ENCODE peak calls at places on chromosomes 13 and 19, in eight cellular contexts. X is spleen, K is body of pancreas, P is uterus, V is testis, B is breast epithelium, N is ovary, Q is heart left ventricle. S is an unnamed sample.

GRCh38 chr13:113724780-113725315 is 34.2 kb upstream of the TMEM255B start:
- DNase-seq in X (peak), K (peak), P (peak), V (peak), B (peak), N (peak), Q (peak), S (peak)

GRCh38 chr13:102726430-102726829 is 31.6 kb upstream of the METTL21C start:
- DNase-seq in X (no peak), K (no peak), P (no peak), V (no peak), B (no peak), N (no peak), Q (no peak), S (no peak)

GRCh38 chr13:97226788-97227627 is 4.9 kb downstream of the MBNL2 start:
- DNase-seq in X (no peak), K (peak), P (no peak), V (peak), B (no peak), N (peak), Q (no peak), S (no peak)

GRCh38 chr13:50215389-50215788 is 200.1 kb downstream of the KCNRG start:
- DNase-seq in X (no peak), K (no peak), P (no peak), V (no peak), B (no peak), N (no peak), Q (no peak), S (no peak)

GRCh38 chr13:111482126-111482525 is 161.7 kb downstream of the TEX29 start:
- DNase-seq in X (no peak), K (no peak), P (no peak), V (peak), B (no peak), N (no peak), Q (no peak), S (no peak)

GRCh38 chr13:34667356-34668218 is 274.5 kb upstream of the NBEA start:
- DNase-seq in X (no peak), K (no peak), P (peak), V (peak), B (no peak), N (no peak), Q (no peak), S (no peak)

GRCh38 chr13:60094385-60095088 is 69.2 kb downstream of the DIAPH3 start:
- DNase-seq in X (no peak), K (no peak), P (no peak), V (no peak), B (no peak), N (no peak), Q (no peak), S (no peak)

GRCh38 chr19:17949956-17950309 is 17.0 kb upstream of the KCNN1 start:
- DNase-seq in X (peak), K (no peak), P (no peak), V (no peak), B (no peak), N (no peak), Q (no peak), S (peak)

GRCh38 chr19:39850892-39851291 is 4.7 kb upstream of the FBL start:
- DNase-seq in X (no peak), K (no peak), P (no peak), V (no peak), B (no peak), N (no peak), Q (no peak), S (no peak)

GRCh38 chr13:52600666-52601065 is 41.6 kb upstream of the HNRNPA1L2 start:
- DNase-seq in X (no peak), K (no peak), P (no peak), V (no peak), B (no peak), N (no peak), Q (no peak), S (no peak)

GRCh38 chr13:113184568-113185440 is 23.7 kb downstream of the PCID2 start:
- DNase-seq in X (no peak), K (no peak), P (no peak), V (no peak), B (no peak), N (no peak), Q (no peak), S (no peak)

GRCh38 chr19:38718747-38719543 is 25.3 kb downstream of the CAPN12 start:
- DNase-seq in X (no peak), K (peak), P (peak), V (no peak), B (no peak), N (no peak), Q (peak), S (no peak)

GRCh38 chr13:79075703-79076102 is 330.4 kb downstream of the RBM26 start:
- DNase-seq in X (no peak), K (no peak), P (no peak), V (no peak), B (no peak), N (no peak), Q (no peak), S (no peak)

GRCh38 chr19:39032164-39032918 is at the start of gene FBXO27:
- DNase-seq in X (no peak), K (peak), P (no peak), V (peak), B (peak), N (peak), Q (peak), S (no peak)

GRCh38 chr19:13401388-13401787 is 104.9 kb downstream of the CACNA1A start:
- DNase-seq in X (no peak), K (no peak), P (no peak), V (no peak), B (no peak), N (no peak), Q (no peak), S (peak)

GRCh38 chr13:37427843-37428494 is 170.6 kb downstream of the POSTN start:
- DNase-seq in X (no peak), K (no peak), P (no peak), V (no peak), B (no peak), N (no peak), Q (no peak), S (no peak)

GRCh38 chr19:54432144-54432738 is 16.8 kb upstream of the LENG8 start:
- DNase-seq in X (no peak), K (no peak), P (no peak), V (no peak), B (peak), N (no peak), Q (no peak), S (no peak)

GRCh38 chr19:48539503-48540096 is 12.4 kb upstream of the SULT2B1 start:
- DNase-seq in X (no peak), K (peak), P (no peak), V (no peak), B (no peak), N (no peak), Q (peak), S (no peak)

GRCh38 chr13:49265822-49266221 is 18.1 kb downstream of the CDADC1 start:
- DNase-seq in X (no peak), K (no peak), P (no peak), V (no peak), B (no peak), N (no peak), Q (no peak), S (no peak)

GRCh38 chr13:40981361-40981760 is 37.8 kb downstream of the ELF1 start:
- DNase-seq in X (no peak), K (no peak), P (no peak), V (no peak), B (no peak), N (no peak), Q (no peak), S (no peak)

GRCh38 chr13:99432637-99433542 is 68.4 kb upstream of the TM9SF2 start:
- DNase-seq in X (peak), K (peak), P (no peak), V (peak), B (peak), N (no peak), Q (peak), S (peak)

GRCh38 chr13:96273196-96273595 is 183.3 kb downstream of the HS6ST3 start:
- DNase-seq in X (no peak), K (no peak), P (no peak), V (no peak), B (no peak), N (no peak), Q (no peak), S (no peak)

GRCh38 chr19:7968008-7968795 is 24.7 kb upstream of the TIMM44 start:
- DNase-seq in X (no peak), K (no peak), P (no peak), V (no peak), B (no peak), N (no peak), Q (no peak), S (no peak)
- TF ChIP-seq POLR2A in X (no peak), K (no peak), P (no peak), V (no peak), B (no peak), N (no peak), Q (no peak), S (no peak)

GRCh38 chr19:50206191-50206590 is 2.8 kb downstream of the MYH14 start:
- DNase-seq in X (no peak), K (no peak), P (no peak), V (no peak), B (no peak), N (no peak), Q (no peak), S (no peak)

GRCh38 chr19:50207730-50208129 is 4.3 kb downstream of the MYH14 start:
- DNase-seq in X (no peak), K (no peak), P (no peak), V (no peak), B (no peak), N (no peak), Q (no peak), S (no peak)

GRCh38 chr19:50204081-50204428 is 633 bp downstream of the MYH14 start:
- DNase-seq in X (no peak), K (no peak), P (no peak), V (no peak), B (no peak), N (no peak), Q (no peak), S (no peak)

GRCh38 chr19:50204811-50205675 is 1.6 kb downstream of the MYH14 start:
- DNase-seq in X (no peak), K (peak), P (no peak), V (peak), B (peak), N (peak), Q (peak), S (no peak)

GRCh38 chr19:50205681-50206138 is 2.3 kb downstream of the MYH14 start:
- DNase-seq in X (no peak), K (peak), P (no peak), V (no peak), B (peak), N (no peak), Q (no peak), S (no peak)
- TF ChIP-seq POLR2A in X (no peak), K (peak), P (no peak), V (no peak), B (no peak), N (no peak), Q (no peak), S (no peak)

GRCh38 chr19:5609881-5610280 is 12.7 kb downstream of the SAFB2 start:
- DNase-seq in X (no peak), K (no peak), P (no peak), V (no peak), B (no peak), N (no peak), Q (no peak), S (no peak)
- TF ChIP-seq POLR2A in X (no peak), K (no peak), P (no peak), V (no peak), B (no peak), N (no peak), Q (no peak), S (no peak)

DNA sequence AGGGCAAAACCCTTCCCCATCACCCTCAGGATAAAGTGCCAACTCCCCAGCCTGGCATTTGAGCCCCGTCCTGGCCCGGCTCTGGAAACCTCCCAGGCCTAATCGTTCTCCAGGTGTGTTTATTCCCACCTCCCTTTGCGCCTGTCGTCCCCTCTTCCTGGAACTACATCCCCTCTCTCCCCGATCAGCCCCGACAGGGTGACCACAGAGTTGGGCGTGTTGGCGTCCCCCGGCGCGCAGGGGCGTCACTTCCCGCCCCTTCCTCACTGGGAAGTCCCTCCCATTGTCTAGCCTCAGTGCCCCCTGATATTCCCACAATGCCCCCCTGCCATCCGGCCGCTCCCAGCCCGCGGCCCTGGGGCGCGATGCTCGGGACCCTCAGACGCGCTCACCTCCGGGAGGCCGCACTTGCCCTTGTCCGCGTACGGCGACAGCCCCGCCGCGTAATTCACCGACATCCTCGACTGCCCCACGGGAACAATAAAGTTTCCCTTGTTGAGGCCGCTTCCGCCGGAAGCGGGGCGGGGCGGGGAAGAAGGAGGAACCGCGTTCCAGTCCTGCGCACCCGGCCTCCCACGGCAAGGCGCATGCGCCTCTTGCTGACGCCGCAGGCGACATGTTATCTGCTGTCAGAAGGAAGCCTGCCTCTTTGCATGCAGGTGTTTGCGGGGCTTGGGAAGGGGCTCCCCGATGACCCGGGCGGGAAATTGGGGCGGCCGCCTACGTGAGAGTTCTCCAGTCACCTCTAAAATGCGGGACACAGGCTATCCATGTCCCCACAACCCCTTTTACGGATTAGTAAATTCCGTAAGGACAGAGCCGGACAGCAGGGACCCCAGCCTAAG is at the start of the genes ANKRD24 and SIRT6:
- DNase-seq in X (peak), K (peak), P (peak), V (peak), B (peak), N (peak), Q (peak), S (peak)
- TF ChIP-seq POLR2A in X (peak), K (peak), P (peak), V (peak), B (no peak), N (no peak), Q (no peak), S (peak)

GRCh38 chr13:110343241-110343865 is 36.3 kb downstream of the COL4A2 start:
- DNase-seq in X (no peak), K (no peak), P (no peak), V (no peak), B (peak), N (no peak), Q (peak), S (no peak)

GRCh38 chr13:110345701-110346100 is 38.6 kb downstream of the COL4A2 start:
- DNase-seq in X (no peak), K (no peak), P (peak), V (no peak), B (no peak), N (no peak), Q (no peak), S (no peak)

GRCh38 chr13:110342474-110342873 is 35.4 kb downstream of the COL4A2 start:
- DNase-seq in X (no peak), K (no peak), P (peak), V (no peak), B (no peak), N (no peak), Q (peak), S (no peak)

GRCh38 chr13:110345266-110345665 is 38.2 kb downstream of the COL4A2 start:
- DNase-seq in X (no peak), K (no peak), P (peak), V (no peak), B (no peak), N (no peak), Q (no peak), S (no peak)

DNA sequence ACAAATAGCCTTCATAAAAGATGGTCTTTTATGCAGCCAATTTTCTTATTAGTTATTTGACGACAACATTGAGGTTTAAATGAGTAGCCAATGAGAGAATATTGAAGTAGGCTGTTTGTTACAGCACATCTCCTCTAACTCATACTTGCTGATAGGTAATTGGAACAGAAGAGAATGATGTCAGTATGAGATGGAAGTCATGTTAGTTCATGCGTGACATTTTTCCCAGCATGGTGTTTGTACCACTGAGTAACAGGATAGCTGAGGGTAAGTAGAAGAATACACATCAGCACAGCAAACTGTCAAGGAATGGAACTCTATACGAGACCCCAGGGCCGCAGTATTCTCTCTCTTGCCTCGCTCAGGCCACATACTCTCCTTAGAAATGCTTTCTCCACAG is 37.2 kb downstream of the COL4A2 start:
- DNase-seq in X (no peak), K (no peak), P (peak), V (no peak), B (no peak), N (no peak), Q (no peak), S (no peak)
- TF ChIP-seq POLR2A in X (no peak), K (no peak), P (no peak), V (no peak), B (no peak), N (no peak), Q (no peak), S (no peak)

GRCh38 chr19:45739498-45740439 is 6.5 kb downstream of the MEIOSIN start:
- DNase-seq in X (no peak), K (no peak), P (no peak), V (no peak), B (no peak), N (no peak), Q (no peak), S (no peak)
- TF ChIP-seq POLR2A in X (no peak), K (no peak), P (no peak), V (no peak), B (no peak), N (no peak), Q (no peak), S (no peak)

GRCh38 chr19:47225746-47226425 is 5.1 kb downstream of the BBC3 start:
- DNase-seq in X (peak), K (peak), P (peak), V (peak), B (peak), N (peak), Q (peak), S (no peak)
- TF ChIP-seq POLR2A in X (peak), K (peak), P (peak), V (peak), B (peak), N (peak), Q (peak), S (peak)

GRCh38 chr19:2079865-2080301 is 16.2 kb downstream of the MOB3A start:
- DNase-seq in X (no peak), K (no peak), P (no peak), V (no peak), B (no peak), N (no peak), Q (no peak), S (no peak)
- TF ChIP-seq POLR2A in X (no peak), K (no peak), P (no peak), V (no peak), B (no peak), N (no peak), Q (no peak), S (no peak)

S was measured in H54.